ENCODE peak calls at places on chromosomes 12 and 14, in five cellular contexts. One of them, this sample, is unnamed.

GRCh38 chr14:104509673-104510072 is 69.9 kb upstream of the C14orf180 start:
- DNase-seq in mesenchymal stem cell: no peak
- DNase-seq in IMR-90: no peak
- DNase-seq in H9: peak
- DNase-seq in H1: peak
- DNase-seq in this sample: no peak

GRCh38 chr12:118055865-118056773 is 4.9 kb downstream of the WSB2 start:
- DNase-seq in mesenchymal stem cell: no peak
- DNase-seq in IMR-90: peak
- DNase-seq in H9: no peak
- DNase-seq in H1: no peak
- DNase-seq in this sample: no peak

GRCh38 chr14:65790185-65790815 is 377.8 kb downstream of the FUT8 start:
- DNase-seq in mesenchymal stem cell: no peak
- DNase-seq in IMR-90: no peak
- DNase-seq in H9: no peak
- DNase-seq in H1: no peak
- DNase-seq in this sample: no peak

GRCh38 chr12:14167005-14167628 is 185.7 kb upstream of the GRIN2B start:
- DNase-seq in mesenchymal stem cell: peak
- DNase-seq in IMR-90: peak
- DNase-seq in H9: peak
- DNase-seq in H1: peak
- DNase-seq in this sample: peak

GRCh38 chr14:59281613-59282012 is 93.1 kb downstream of the DAAM1 start:
- DNase-seq in mesenchymal stem cell: peak
- DNase-seq in IMR-90: peak
- DNase-seq in H9: no peak
- DNase-seq in H1: no peak
- DNase-seq in this sample: no peak

GRCh38 chr12:62468394-62468793 is 1.8 kb downstream of the MON2 start:
- DNase-seq in mesenchymal stem cell: no peak
- DNase-seq in IMR-90: no peak
- DNase-seq in H9: no peak
- DNase-seq in H1: no peak
- DNase-seq in this sample: no peak

GRCh38 chr14:22865424-22866215 is 5.9 kb upstream of the LRP10 start:
- DNase-seq in mesenchymal stem cell: no peak
- DNase-seq in IMR-90: no peak
- DNase-seq in H9: peak
- DNase-seq in H1: peak
- DNase-seq in this sample: no peak

GRCh38 chr12:7666595-7666994 is 887 bp upstream of the APOBEC1 start:
- DNase-seq in mesenchymal stem cell: no peak
- DNase-seq in IMR-90: no peak
- DNase-seq in H9: no peak
- DNase-seq in H1: no peak
- DNase-seq in this sample: no peak

GRCh38 chr12:120771097-120771496 is 45.5 kb downstream of the ACADS start:
- DNase-seq in mesenchymal stem cell: no peak
- DNase-seq in IMR-90: no peak
- DNase-seq in H9: no peak
- DNase-seq in H1: no peak
- DNase-seq in this sample: peak

GRCh38 chr14:61365667-61366194 is 44.4 kb downstream of the PRKCH start:
- DNase-seq in mesenchymal stem cell: no peak
- DNase-seq in IMR-90: no peak
- DNase-seq in H9: no peak
- DNase-seq in H1: no peak
- DNase-seq in this sample: no peak

GRCh38 chr14:100237735-100238418 is 1.1 kb upstream of the YY1 start:
- DNase-seq in mesenchymal stem cell: peak
- DNase-seq in IMR-90: peak
- DNase-seq in H9: peak
- DNase-seq in H1: peak
- DNase-seq in this sample: peak

GRCh38 chr14:99672506-99673327 is 11.4 kb upstream of the CYP46A1 start:
- DNase-seq in mesenchymal stem cell: no peak
- DNase-seq in IMR-90: no peak
- DNase-seq in H9: no peak
- DNase-seq in H1: no peak
- DNase-seq in this sample: no peak

GRCh38 chr12:48883305-48884171 is 17.9 kb upstream of the RND1 start:
- DNase-seq in mesenchymal stem cell: peak
- DNase-seq in IMR-90: peak
- DNase-seq in H9: peak
- DNase-seq in H1: peak
- DNase-seq in this sample: peak

GRCh38 chr12:25152055-25152454 is 42.9 kb downstream of the DNAI7 start:
- DNase-seq in mesenchymal stem cell: no peak
- DNase-seq in IMR-90: no peak
- DNase-seq in H9: no peak
- DNase-seq in H1: no peak
- DNase-seq in this sample: no peak

GRCh38 chr14:104593241-104593701 is 11.3 kb downstream of the TMEM179 start:
- DNase-seq in mesenchymal stem cell: no peak
- DNase-seq in IMR-90: no peak
- DNase-seq in H9: no peak
- DNase-seq in H1: no peak
- DNase-seq in this sample: no peak

GRCh38 chr12:5718073-5718472 is 227.0 kb downstream of the ANO2 start:
- DNase-seq in mesenchymal stem cell: no peak
- DNase-seq in IMR-90: no peak
- DNase-seq in H9: peak
- DNase-seq in H1: no peak
- DNase-seq in this sample: no peak

GRCh38 chr12:65327207-65328076 is 49.0 kb downstream of the MSRB3 start:
- DNase-seq in mesenchymal stem cell: peak
- DNase-seq in IMR-90: peak
- DNase-seq in H9: no peak
- DNase-seq in H1: no peak
- DNase-seq in this sample: no peak

GRCh38 chr14:94120667-94121335 is 8.6 kb downstream of the IFI27L2 start:
- DNase-seq in mesenchymal stem cell: peak
- DNase-seq in IMR-90: peak
- DNase-seq in H9: no peak
- DNase-seq in H1: no peak
- DNase-seq in this sample: no peak

GRCh38 chr14:54743382-54743781 is 159.2 kb downstream of the GCH1 start:
- DNase-seq in mesenchymal stem cell: peak
- DNase-seq in IMR-90: no peak
- DNase-seq in H9: no peak
- DNase-seq in H1: no peak
- DNase-seq in this sample: no peak

GRCh38 chr14:58535084-58535483 is 102.7 kb upstream of the DACT1 start:
- DNase-seq in mesenchymal stem cell: peak
- DNase-seq in IMR-90: peak
- DNase-seq in H9: no peak
- DNase-seq in H1: no peak
- DNase-seq in this sample: no peak

GRCh38 chr12:51953925-51954324 is 2.4 kb downstream of the ACVR1B start:
- DNase-seq in mesenchymal stem cell: no peak
- DNase-seq in IMR-90: no peak
- DNase-seq in H9: no peak
- DNase-seq in H1: no peak
- DNase-seq in this sample: no peak

GRCh38 chr14:90696728-90697127 is 119.5 kb downstream of the TTC7B start:
- DNase-seq in mesenchymal stem cell: no peak
- DNase-seq in IMR-90: no peak
- DNase-seq in H9: no peak
- DNase-seq in H1: no peak
- DNase-seq in this sample: no peak

GRCh38 chr12:105315726-105316125 is 14.8 kb upstream of the C12orf75 start:
- DNase-seq in mesenchymal stem cell: no peak
- DNase-seq in IMR-90: no peak
- DNase-seq in H9: no peak
- DNase-seq in H1: no peak
- DNase-seq in this sample: no peak

GRCh38 chr14:88384653-88385205 is 728 bp upstream of the SPATA7 start:
- DNase-seq in mesenchymal stem cell: peak
- DNase-seq in IMR-90: no peak
- DNase-seq in H9: no peak
- DNase-seq in H1: no peak
- DNase-seq in this sample: no peak

GRCh38 chr12:132171293-132171967 is 27.2 kb downstream of the NOC4L start:
- DNase-seq in mesenchymal stem cell: no peak
- DNase-seq in IMR-90: no peak
- DNase-seq in H9: no peak
- DNase-seq in H1: no peak
- DNase-seq in this sample: no peak

GRCh38 chr14:57382283-57382682 is 8.1 kb upstream of the NAA30 start:
- DNase-seq in mesenchymal stem cell: peak
- DNase-seq in IMR-90: peak
- DNase-seq in H9: no peak
- DNase-seq in H1: no peak
- DNase-seq in this sample: no peak

DNA sequence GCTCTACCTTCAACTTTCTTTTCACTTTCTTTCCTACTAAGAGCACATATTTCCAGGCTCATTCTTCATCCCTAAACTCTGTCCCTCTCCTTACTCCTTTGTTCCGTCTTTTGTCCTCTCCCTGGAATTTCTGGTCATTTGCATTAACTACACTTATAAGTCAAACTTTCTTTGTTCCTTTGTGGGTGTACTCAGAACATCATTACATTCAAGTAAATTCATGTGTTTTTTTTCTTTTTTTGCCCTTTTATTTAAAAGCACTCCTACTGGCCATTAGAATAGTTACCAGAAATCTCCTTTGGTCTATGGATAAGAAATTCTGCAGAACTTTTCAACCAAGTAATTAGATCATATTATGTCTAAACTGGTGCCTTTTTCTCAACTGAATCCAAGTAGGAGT is 802.6 kb downstream of the DIO2 start:
- DNase-seq in mesenchymal stem cell: no peak
- DNase-seq in IMR-90: no peak
- DNase-seq in H9: no peak
- DNase-seq in H1: no peak
- DNase-seq in this sample: peak
- H2BK15ac ChIP-seq in mesenchymal stem cell: no peak
- H2BK15ac ChIP-seq in IMR-90: no peak
- H2BK15ac ChIP-seq in H9: no peak
- H2BK15ac ChIP-seq in H1: no peak
- H2BK15ac ChIP-seq in this sample: no peak

GRCh38 chr12:116150452-116150851 is 127.0 kb downstream of the MED13L start:
- DNase-seq in mesenchymal stem cell: no peak
- DNase-seq in IMR-90: no peak
- DNase-seq in H9: no peak
- DNase-seq in H1: no peak
- DNase-seq in this sample: no peak

GRCh38 chr12:116155383-116155782 is 122.1 kb downstream of the MED13L start:
- DNase-seq in mesenchymal stem cell: no peak
- DNase-seq in IMR-90: no peak
- DNase-seq in H9: no peak
- DNase-seq in H1: no peak
- DNase-seq in this sample: no peak

GRCh38 chr12:116153983-116154382 is 123.5 kb downstream of the MED13L start:
- DNase-seq in mesenchymal stem cell: no peak
- DNase-seq in IMR-90: no peak
- DNase-seq in H9: no peak
- DNase-seq in H1: no peak
- DNase-seq in this sample: peak

GRCh38 chr12:116152268-116152667 is 125.2 kb downstream of the MED13L start:
- DNase-seq in mesenchymal stem cell: peak
- DNase-seq in IMR-90: peak
- DNase-seq in H9: no peak
- DNase-seq in H1: no peak
- DNase-seq in this sample: no peak

GRCh38 chr12:116153096-116153495 is 124.4 kb downstream of the MED13L start:
- DNase-seq in mesenchymal stem cell: no peak
- DNase-seq in IMR-90: no peak
- DNase-seq in H9: no peak
- DNase-seq in H1: no peak
- DNase-seq in this sample: no peak
- H3K27ac ChIP-seq in mesenchymal stem cell: peak
- H3K27ac ChIP-seq in IMR-90: no peak
- H3K27ac ChIP-seq in H9: no peak
- H3K27ac ChIP-seq in H1: no peak
- H3K27ac ChIP-seq in this sample: no peak

DNA sequence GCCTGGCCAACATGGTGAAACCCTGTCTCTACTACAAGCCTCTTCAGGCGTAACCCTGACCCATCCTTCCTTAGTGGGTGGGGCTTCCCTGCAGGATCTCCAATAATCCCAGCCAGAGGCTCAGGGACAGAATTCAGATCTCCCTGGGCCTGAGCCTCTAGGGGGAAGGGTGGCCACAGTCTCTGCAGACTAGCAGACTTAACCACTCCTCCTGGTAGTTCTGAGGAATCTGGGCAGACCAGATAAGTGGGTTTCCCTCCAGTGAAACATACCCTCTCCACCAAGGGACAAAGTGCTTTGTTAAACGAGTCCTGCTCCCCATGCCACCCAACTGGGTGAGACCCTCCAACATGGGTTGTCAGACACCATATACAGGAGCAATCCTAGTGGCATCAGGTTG is 36.6 kb upstream of the TRIM9 start:
- DNase-seq in mesenchymal stem cell: no peak
- DNase-seq in IMR-90: no peak
- DNase-seq in H9: no peak
- DNase-seq in H1: no peak
- DNase-seq in this sample: no peak
- H3K14ac ChIP-seq in mesenchymal stem cell: no peak
- H3K14ac ChIP-seq in IMR-90: no peak
- H3K14ac ChIP-seq in H9: no peak
- H3K14ac ChIP-seq in H1: no peak
- H3K14ac ChIP-seq in this sample: no peak

DNA sequence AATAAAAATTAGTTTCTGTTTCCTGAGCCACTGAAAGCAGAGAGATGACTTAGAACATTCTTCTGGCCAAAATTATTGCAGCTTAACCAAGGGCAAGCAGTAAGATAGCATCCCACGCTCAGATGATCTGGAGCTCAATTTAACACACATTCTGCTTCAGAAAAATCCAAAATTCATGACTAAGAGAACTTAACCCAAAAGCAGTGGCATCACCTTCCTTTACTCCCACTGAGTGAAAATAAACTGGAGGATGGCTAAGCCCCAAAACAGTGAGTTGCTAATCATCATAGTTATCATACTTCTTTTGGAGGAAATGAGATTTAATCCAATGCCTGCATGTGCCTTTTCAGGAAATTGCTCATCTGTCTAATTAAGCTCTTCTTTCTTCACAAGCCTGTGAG is 195.4 kb downstream of the DUSP6 start:
- DNase-seq in mesenchymal stem cell: no peak
- DNase-seq in IMR-90: peak
- DNase-seq in H9: no peak
- DNase-seq in H1: no peak
- DNase-seq in this sample: no peak
- H2BK15ac ChIP-seq in mesenchymal stem cell: no peak
- H2BK15ac ChIP-seq in IMR-90: no peak
- H2BK15ac ChIP-seq in H9: no peak
- H2BK15ac ChIP-seq in H1: no peak
- H2BK15ac ChIP-seq in this sample: no peak

This sample was measured in neuronal stem cell.